ENCODE peak calls at places on chromosomes 12 and 14, in nine cellular contexts. W is stomach, Z is IMR-90, X is H1, U is HCT116, L is A549, N is esophagus squamous epithelium, V is testis, O is gastrocnemius medialis. K is an unnamed sample.

GRCh38 chr12:96846313-96846712 is 60.7 kb upstream of the NEDD1 start:
- DNase-seq in W (no peak), Z (no peak), X (no peak), U (no peak), L (no peak), N (no peak), V (no peak), O (no peak), K (no peak)

GRCh38 chr12:105198961-105199360 is 37.0 kb downstream of the APPL2 start:
- DNase-seq in W (no peak), Z (no peak), X (no peak), U (no peak), L (no peak), N (no peak), V (no peak), O (no peak), K (no peak)

GRCh38 chr12:47997321-47997720 is 7.0 kb downstream of the COL2A1 start:
- DNase-seq in W (peak), Z (no peak), X (no peak), U (no peak), L (no peak), N (no peak), V (no peak), O (no peak), K (no peak)

GRCh38 chr14:61593330-61593729 is 102.0 kb upstream of the HIF1A start:
- DNase-seq in W (no peak), Z (no peak), X (no peak), U (no peak), L (no peak), N (no peak), V (no peak), O (no peak), K (no peak)

GRCh38 chr14:29706700-29707099 is 220.9 kb downstream of the PRKD1 start:
- DNase-seq in W (no peak), Z (no peak), X (no peak), U (no peak), L (no peak), N (no peak), V (no peak), O (no peak), K (no peak)

GRCh38 chr12:1246637-1247036 is 255.6 kb downstream of the ERC1 start:
- DNase-seq in W (no peak), Z (no peak), X (no peak), U (no peak), L (no peak), N (no peak), V (no peak), O (no peak), K (no peak)

GRCh38 chr14:23612354-23612732 is 23.8 kb upstream of the DHRS2 start:
- DNase-seq in W (no peak), Z (no peak), X (no peak), U (no peak), L (no peak), N (no peak), V (no peak), O (no peak), K (no peak)

GRCh38 chr12:102343361-102344121 is 136.8 kb downstream of the IGF1 start:
- DNase-seq in W (no peak), Z (peak), X (no peak), U (no peak), L (peak), N (no peak), V (no peak), O (no peak), K (no peak)

GRCh38 chr12:129067482-129067881 is 214.2 kb downstream of the GLT1D1 start:
- DNase-seq in W (no peak), Z (no peak), X (no peak), U (no peak), L (no peak), N (no peak), V (no peak), O (no peak), K (no peak)

GRCh38 chr12:48002773-48003218 is 1.5 kb downstream of the COL2A1 start:
- DNase-seq in W (peak), Z (peak), X (peak), U (no peak), L (no peak), N (no peak), V (peak), O (no peak), K (no peak)

DNA sequence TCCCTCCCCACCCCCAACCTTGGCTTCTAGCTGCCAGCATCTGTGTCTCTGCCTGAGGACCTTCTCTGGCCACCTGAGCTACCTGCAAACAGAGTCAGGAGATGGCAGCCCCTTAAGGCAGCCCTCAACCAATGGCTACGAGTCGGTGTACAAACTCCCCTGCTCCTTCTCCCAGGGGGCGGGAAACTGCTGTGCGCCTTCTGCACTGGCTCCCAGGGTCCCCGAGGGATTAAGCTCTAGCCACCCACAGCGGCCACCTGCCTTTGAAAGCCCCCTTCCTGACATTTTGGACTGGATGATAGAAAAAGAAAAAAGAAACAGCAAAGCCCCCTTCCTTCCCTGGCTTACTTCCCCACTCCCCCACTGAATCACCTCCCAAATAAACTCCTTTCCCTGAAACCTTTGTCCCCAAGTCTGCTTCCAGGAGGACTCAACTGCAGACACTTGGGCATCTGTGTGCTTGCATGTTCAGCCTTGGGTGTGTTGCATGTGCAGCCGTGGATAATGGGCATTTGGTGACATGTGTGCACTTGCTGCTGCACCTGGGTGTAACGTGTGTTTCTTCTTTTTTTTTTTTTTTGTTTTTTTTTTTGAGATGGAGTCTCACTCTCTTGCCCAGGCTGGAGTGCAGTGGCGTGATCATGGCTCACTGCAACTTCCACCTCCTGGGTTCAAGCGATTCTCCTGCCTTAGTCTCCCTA is 6.0 kb downstream of the SDS start:
- DNase-seq in W (no peak), Z (no peak), X (no peak), U (no peak), L (no peak), N (no peak), V (no peak), O (no peak), K (no peak)
- TF ChIP-seq POLR2A in W (no peak), Z (no peak), X (no peak), U (no peak), L (no peak), N (no peak), V (no peak), O (no peak), K (no peak)

DNA sequence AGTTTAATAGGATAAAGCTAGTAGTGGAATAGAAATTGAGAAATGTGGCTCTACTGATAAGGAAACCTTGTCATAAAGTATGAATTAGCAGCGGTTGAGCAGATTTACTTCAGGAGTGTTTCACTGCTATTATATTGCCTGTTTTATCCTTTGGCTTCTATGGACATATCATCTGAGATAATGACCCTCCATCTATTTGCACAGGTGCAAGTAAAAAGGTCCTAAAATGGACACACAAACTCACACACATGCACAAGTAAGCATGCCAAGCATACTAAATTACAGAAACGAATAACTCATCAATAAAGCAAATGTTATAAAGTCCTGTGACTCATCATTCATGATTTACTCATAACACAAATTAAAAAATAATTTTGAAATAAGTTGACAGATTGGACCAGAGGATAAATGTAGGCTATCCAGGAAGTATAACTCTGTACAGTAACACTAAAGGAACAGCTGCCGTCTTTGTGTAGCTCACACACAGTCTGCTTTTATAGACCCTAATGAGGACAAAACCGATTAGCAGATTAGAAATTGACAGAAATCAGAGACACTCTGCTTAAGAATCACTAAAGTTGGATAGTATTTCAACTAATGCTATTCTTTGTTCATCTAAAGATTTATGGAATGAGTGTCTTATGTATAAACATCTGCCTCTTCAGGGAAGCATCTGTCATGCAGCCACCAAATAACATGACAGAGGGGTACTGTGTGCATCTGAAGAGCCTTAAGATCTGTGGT is 73.9 kb downstream of the SYT1 start:
- DNase-seq in W (no peak), Z (no peak), X (no peak), U (no peak), L (no peak), N (no peak), V (no peak), O (no peak), K (no peak)
- H3K4me3 ChIP-seq in W (no peak), Z (no peak), X (no peak), U (no peak), L (no peak), N (no peak), V (no peak), O (no peak), K (no peak)

GRCh38 chr14:94445003-94445402 is 7.6 kb downstream of the SERPINA11 start:
- DNase-seq in W (no peak), Z (no peak), X (no peak), U (no peak), L (no peak), N (no peak), V (no peak), O (no peak), K (no peak)

GRCh38 chr14:94441130-94441529 is 11.5 kb downstream of the SERPINA11 start:
- DNase-seq in W (no peak), Z (no peak), X (no peak), U (no peak), L (no peak), N (no peak), V (no peak), O (no peak), K (no peak)

GRCh38 chr14:94441531-94442205 is 10.9 kb downstream of the SERPINA11 start:
- DNase-seq in W (no peak), Z (no peak), X (no peak), U (no peak), L (no peak), N (no peak), V (no peak), O (no peak), K (no peak)

GRCh38 chr14:94439453-94440057 is 13.0 kb downstream of the SERPINA11 start:
- DNase-seq in W (no peak), Z (no peak), X (no peak), U (no peak), L (no peak), N (no peak), V (no peak), O (no peak), K (no peak)
- H3K27ac ChIP-seq in W (no peak), Z (no peak), X (no peak), U (no peak), L (no peak), N (no peak), V (no peak), O (no peak), K (no peak)

GRCh38 chr12:54280401-54281260 is at the start of gene HNRNPA1:
- DNase-seq in W (peak), Z (peak), X (peak), U (peak), L (peak), N (peak), V (peak), O (peak), K (peak)

GRCh38 chr12:54287316-54288157 is 7.0 kb downstream of the HNRNPA1 start:
- DNase-seq in W (no peak), Z (no peak), X (no peak), U (no peak), L (no peak), N (no peak), V (no peak), O (no peak), K (no peak)

GRCh38 chr12:54282949-54283593 is 2.5 kb downstream of the HNRNPA1 start:
- DNase-seq in W (no peak), Z (no peak), X (no peak), U (no peak), L (no peak), N (no peak), V (no peak), O (no peak), K (no peak)

GRCh38 chr12:54286042-54286931 is 5.8 kb downstream of the HNRNPA1 start:
- DNase-seq in W (no peak), Z (no peak), X (no peak), U (no peak), L (no peak), N (no peak), V (peak), O (no peak), K (no peak)

GRCh38 chr12:54285150-54286041 is 4.9 kb downstream of the HNRNPA1 start:
- DNase-seq in W (no peak), Z (no peak), X (no peak), U (no peak), L (no peak), N (no peak), V (no peak), O (no peak), K (no peak)
- TF ChIP-seq POLR2A in W (no peak), Z (no peak), X (no peak), U (no peak), L (no peak), N (no peak), V (no peak), O (no peak), K (no peak)

DNA sequence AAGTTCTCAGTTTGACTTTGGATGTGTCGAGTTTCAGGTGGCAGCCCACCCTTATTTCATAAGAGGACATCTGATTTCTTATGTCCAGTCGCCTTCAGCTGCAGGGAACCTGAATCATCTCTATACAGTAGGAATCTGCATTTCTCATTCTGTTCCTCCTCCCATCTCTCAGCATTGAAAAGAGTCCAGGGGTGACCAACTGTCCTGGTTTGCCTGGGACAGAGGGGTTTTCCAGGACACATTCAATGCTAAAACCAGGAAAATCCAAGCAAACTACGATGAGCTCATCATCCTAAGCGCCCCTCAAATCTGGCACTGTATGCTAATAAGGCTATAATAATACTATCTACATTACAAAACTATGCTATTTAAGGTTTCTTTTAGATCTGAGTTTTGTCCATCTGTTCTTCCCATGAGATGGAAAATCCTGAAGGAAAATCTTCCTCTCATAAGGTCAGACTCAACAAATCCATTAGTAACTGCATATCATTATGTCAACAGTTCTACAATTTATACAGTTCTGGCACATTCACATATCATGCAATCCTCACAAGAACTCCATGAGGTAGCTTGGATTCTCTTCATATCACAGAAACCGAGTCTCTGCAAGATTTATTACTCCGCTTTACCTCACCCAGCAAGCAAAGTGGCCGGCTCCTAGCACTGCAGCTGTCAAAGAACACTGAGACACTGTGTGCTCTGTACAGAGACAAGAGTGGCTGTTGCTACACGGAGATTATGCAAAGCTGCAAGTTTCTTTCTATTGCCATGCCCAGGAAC is 15.6 kb upstream of the CALM1 start:
- DNase-seq in W (peak), Z (no peak), X (no peak), U (no peak), L (no peak), N (no peak), V (peak), O (peak), K (no peak)
- H3K4me3 ChIP-seq in W (no peak), Z (no peak), X (no peak), U (no peak), L (no peak), N (no peak), V (no peak), O (peak), K (no peak)

GRCh38 chr14:83798421-83798820 is 1731.5 kb upstream of the FLRT2 start:
- DNase-seq in W (no peak), Z (no peak), X (no peak), U (no peak), L (no peak), N (no peak), V (no peak), O (no peak), K (no peak)
- H3K27ac ChIP-seq in W (no peak), Z (no peak), X (no peak), U (no peak), L (no peak), N (no peak), V (no peak), O (no peak), K (no peak)

DNA sequence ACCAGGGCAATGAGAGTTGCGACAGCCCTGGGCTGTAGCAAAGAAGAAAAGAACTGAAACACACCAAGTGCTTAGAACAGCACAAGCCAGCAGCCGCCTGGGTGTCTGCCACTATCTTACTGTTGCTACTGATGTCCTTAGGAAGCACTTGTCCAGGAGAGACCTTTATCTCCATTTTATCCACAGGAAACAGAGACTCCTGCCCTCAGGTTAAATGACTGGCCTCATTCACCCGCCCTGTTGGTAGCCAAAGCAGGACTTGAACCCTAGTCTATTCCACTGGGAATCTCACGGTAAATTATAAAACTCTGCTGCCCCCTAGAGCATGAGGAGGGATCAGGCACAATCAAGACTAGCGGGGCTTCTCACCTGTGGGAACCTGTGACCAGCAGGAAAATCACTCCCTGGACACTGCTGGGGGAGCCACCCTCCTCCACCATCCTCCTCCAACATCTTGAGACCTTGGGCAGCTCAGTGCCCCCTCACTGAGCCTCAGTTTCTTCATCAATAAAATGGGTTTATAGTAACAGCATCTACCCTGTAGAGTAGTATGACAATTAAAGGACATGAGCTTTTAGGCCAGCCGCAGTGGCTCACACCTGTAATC is 20.5 kb upstream of the TESC start:
- DNase-seq in W (no peak), Z (no peak), X (peak), U (peak), L (peak), N (no peak), V (no peak), O (peak), K (no peak)
- TF ChIP-seq POLR2A in W (no peak), Z (no peak), X (no peak), U (no peak), L (no peak), N (no peak), V (no peak), O (no peak), K (no peak)

GRCh38 chr12:57898308-57898970 is 42.9 kb upstream of the ATP23 start:
- DNase-seq in W (no peak), Z (peak), X (no peak), U (no peak), L (no peak), N (no peak), V (no peak), O (no peak), K (no peak)
- H3K4me3 ChIP-seq in W (no peak), Z (no peak), X (no peak), U (no peak), L (no peak), N (no peak), V (no peak), O (peak), K (no peak)